ENCODE peak calls at places on chromosomes 16 and 17, in seven cellular contexts. M, B, U, C, W, S and Y are unnamed samples.

GRCh38 chr17:77654296-77654695 is 304.2 kb upstream of the TNRC6C start:
- DNase-seq in M (no peak), S (no peak), B (no peak), W (no peak), U (no peak), C (no peak), Y (no peak)

GRCh38 chr17:79105937-79106336 is 31.3 kb downstream of the ENGASE start:
- DNase-seq in S (no peak), M (no peak), C (no peak), U (no peak), B (no peak), W (no peak), Y (no peak)

GRCh38 chr16:20614201-20615141 is 38.3 kb upstream of the ACSM2B start:
- DNase-seq in B (no peak), W (no peak), S (no peak), C (no peak), U (no peak), M (peak; percentile 64), Y (no peak)

GRCh38 chr16:85798283-85798776 is 1.0 kb downstream of the EMC8 start:
- DNase-seq in B (no peak), M (no peak), C (no peak), W (no peak), S (no peak), U (peak; percentile 78), Y (no peak)

GRCh38 chr17:42312285-42313130 is 24.2 kb downstream of the STAT5A start:
- DNase-seq in M (peak; percentile 83), W (peak; percentile 86), U (peak; percentile 98), B (no peak), S (peak; percentile 96), C (peak; percentile 78), Y (peak; percentile 45)

GRCh38 chr16:72844225-72844920 is 203.6 kb downstream of the ZFHX3 start:
- DNase-seq in B (no peak), U (no peak), M (no peak), W (no peak), C (no peak), S (peak; percentile 75), Y (no peak)

GRCh38 chr16:11418506-11418905 is 73.2 kb downstream of the RMI2 start:
- DNase-seq in B (no peak), S (peak; percentile 64), M (no peak), U (no peak), C (no peak), W (no peak), Y (no peak)

GRCh38 chr17:3024346-3024745 is 39.1 kb downstream of the OR1D5 start:
- DNase-seq in C (no peak), B (no peak), S (no peak), W (no peak), U (no peak), M (no peak), Y (no peak)

GRCh38 chr17:58284613-58285421 is 4.1 kb upstream of the MPO start:
- DNase-seq in W (no peak), C (no peak), U (peak; percentile 88), M (no peak), B (no peak), S (peak; percentile 99), Y (no peak)

GRCh38 chr17:7466644-7467341 is 12.6 kb downstream of the ZBTB4 start:
- DNase-seq in U (no peak), B (no peak), M (peak; percentile 70), W (peak; percentile 86), S (no peak), C (no peak), Y (no peak)

GRCh38 chr17:76397687-76398522 is 13.5 kb downstream of the SPHK1 start:
- DNase-seq in U (peak; percentile 99), W (peak; percentile 86), C (peak; percentile 95), B (no peak), M (peak; percentile 93), S (peak; percentile 81), Y (peak; percentile 82)

GRCh38 chr17:700504-701094 is 14.0 kb downstream of the VPS53 start:
- DNase-seq in C (no peak), W (no peak), U (no peak), B (no peak), S (peak; percentile 42), M (no peak), Y (no peak)

GRCh38 chr16:31273676-31274075 is 13.9 kb downstream of the ITGAM start:
- DNase-seq in S (no peak), U (no peak), B (no peak), M (no peak), W (no peak), C (no peak), Y (no peak)

GRCh38 chr16:31276600-31276999 is 16.8 kb downstream of the ITGAM start:
- DNase-seq in M (no peak), B (no peak), U (no peak), C (no peak), W (no peak), S (no peak), Y (no peak)

GRCh38 chr16:31277659-31278260 is 18.0 kb downstream of the ITGAM start:
- DNase-seq in B (no peak), C (no peak), M (no peak), S (no peak), U (no peak), W (no peak), Y (no peak)

GRCh38 chr16:31273187-31273586 is 13.4 kb downstream of the ITGAM start:
- DNase-seq in W (no peak), M (no peak), C (no peak), S (no peak), U (no peak), B (no peak), Y (no peak)

DNA sequence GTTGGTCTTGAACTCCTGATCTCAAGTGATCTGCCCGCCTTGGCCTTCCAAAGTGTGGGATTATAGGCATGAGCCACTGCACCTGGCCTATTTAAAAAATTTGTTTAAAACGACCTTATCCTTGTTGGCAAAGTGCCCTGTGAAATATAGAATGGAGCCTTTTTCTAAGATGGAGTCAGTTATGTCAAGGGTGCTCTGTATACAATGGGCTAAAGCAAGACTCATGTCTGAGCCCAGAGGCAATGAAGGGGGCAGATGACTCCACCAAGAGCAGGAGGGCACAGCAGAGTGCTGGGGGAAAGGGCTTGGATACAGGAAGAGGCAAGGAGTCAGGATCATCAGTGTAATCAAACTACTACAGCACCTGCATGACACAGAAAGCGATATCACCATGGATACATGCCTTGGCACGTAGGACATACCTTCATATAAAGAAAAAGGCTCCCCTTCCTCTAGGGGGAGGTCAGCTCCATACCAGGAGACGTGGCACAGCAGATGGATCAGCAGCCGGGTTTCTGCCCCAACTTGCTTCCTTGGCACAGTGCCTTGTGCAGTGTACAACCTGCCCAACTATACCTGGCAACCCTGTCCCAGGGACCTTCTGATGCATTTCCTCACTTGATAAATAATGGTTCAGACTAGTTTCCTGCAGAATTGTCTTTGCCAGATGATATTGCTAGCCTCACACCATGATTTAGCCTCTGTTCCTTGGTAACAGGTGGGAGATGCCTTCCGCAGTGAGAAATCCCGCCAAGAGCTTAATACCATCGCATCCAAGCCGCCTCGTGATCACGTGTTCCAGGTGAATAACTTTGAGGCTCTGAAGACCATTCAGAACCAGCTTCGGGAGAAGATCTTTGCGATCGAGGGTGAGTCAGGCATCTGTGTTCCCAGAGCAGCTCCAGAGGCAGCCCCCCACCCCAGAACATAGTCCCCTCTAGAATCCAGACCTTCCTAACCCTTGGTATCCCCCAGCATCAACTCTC is 15.3 kb downstream of the ITGAM start:
- DNase-seq in W (no peak), M (no peak), S (no peak), U (no peak), C (no peak), B (no peak), Y (no peak)
- H3K4me3 ChIP-seq in W (no peak overlapping the region), M (no peak overlapping the region), S (no peak overlapping the region), U (no peak overlapping the region), C (no peak overlapping the region), B (no peak overlapping the region), Y (no peak overlapping the region)

GRCh38 chr16:88472637-88473205 is 19.6 kb downstream of the ZFPM1 start:
- DNase-seq in S (no peak), M (no peak), U (no peak), B (no peak), W (peak; percentile 63), C (no peak), Y (no peak)
- TF ChIP-seq CTCF in S (no peak), M (no peak), U (no peak), B (no peak), W (no peak), C (no peak), Y (no peak)

GRCh38 chr17:45222273-45222993 is 748 bp downstream of the FMNL1 start:
- DNase-seq in B (no peak), W (no peak), U (peak; percentile 90), C (no peak), S (peak; percentile 56), M (no peak), Y (no peak)
- H3K4me3 ChIP-seq in B (peak overlapping the region; percentile 20), W (peak overlapping the region; percentile 39), U (peak overlapping the region; percentile 27), C (peak overlapping the region; percentile 67), S (peak overlapping the region; percentile 75), M (no peak overlapping the region), Y (peak overlapping the region; percentile 7)

DNA sequence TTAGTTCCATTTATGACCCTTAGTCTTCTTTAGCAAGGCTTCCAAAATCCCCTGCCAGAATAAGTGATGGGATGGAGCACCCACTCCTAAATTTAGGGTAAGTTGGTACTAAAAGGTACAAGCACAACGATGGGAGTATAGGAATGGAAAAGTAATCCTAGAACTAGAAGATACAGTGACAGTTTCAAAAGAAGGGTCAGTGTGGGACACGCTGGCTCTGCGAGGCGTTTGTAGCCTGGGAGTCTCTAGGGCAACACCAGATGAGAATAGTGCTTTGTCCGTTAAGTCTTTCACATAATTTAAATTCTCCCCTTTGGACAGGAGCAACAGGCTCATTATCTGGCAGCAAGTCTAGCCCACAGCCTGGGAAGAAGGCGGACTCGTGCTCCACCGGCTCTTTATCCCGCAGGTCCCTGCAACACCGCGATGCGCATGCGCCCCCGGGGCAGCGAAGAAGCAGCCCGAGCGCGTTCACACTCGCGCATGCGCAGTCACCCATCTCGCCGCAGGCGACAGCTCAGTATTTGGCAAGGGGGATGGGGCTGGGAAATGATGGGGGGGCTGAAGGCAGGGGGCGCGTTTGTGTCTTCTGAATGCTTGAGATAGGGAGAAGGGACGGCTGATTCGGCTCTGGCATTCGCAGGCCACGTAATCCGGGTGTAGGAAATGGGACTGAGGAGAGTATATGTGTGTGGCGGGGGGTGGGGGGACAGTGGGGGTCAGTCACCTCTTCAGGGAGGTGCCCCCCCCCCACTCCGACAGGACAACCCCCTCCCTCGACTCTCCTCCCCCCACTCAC is 564 bp downstream of the SPOP start:
- DNase-seq in M (peak; percentile 98), W (peak; percentile 95), C (peak; percentile 93), B (peak; percentile 42), U (peak; percentile 99), S (peak; percentile 92), Y (peak; percentile 80)
- TF ChIP-seq CTCF in M (peak; percentile 8), W (peak; percentile 8), C (no peak), B (no peak), U (peak; percentile 14), S (no peak), Y (peak; percentile 17)